ENCODE peak calls at places on chromosome 18, in five cellular contexts. One of them, this sample, is unnamed.

GRCh38 chr18:34522627-34523026 is 187.5 kb upstream of the DTNA start:
- DNase-seq in right atrium auricular region: no peak
- DNase-seq in Caki2: no peak
- DNase-seq in Kasumi-1: no peak
- DNase-seq in effector CD4-positive, alpha-beta T cell: no peak
- DNase-seq in this sample: no peak

GRCh38 chr18:9823805-9824473 is 61.8 kb upstream of the TXNDC2 start:
- DNase-seq in Kasumi-1: no peak
- DNase-seq in effector CD4-positive, alpha-beta T cell: no peak
- DNase-seq in right atrium auricular region: no peak
- DNase-seq in Caki2: no peak
- DNase-seq in this sample: no peak

GRCh38 chr18:71304856-71305255 is 1016.0 kb downstream of the SOCS6 start:
- DNase-seq in Caki2: no peak
- DNase-seq in Kasumi-1: no peak
- DNase-seq in effector CD4-positive, alpha-beta T cell: no peak
- DNase-seq in right atrium auricular region: no peak
- DNase-seq in this sample: no peak

GRCh38 chr18:9739516-9739915 is 31.4 kb downstream of the RAB31 start:
- DNase-seq in Kasumi-1: no peak
- DNase-seq in Caki2: no peak
- DNase-seq in right atrium auricular region: no peak
- DNase-seq in effector CD4-positive, alpha-beta T cell: no peak
- DNase-seq in this sample: no peak

GRCh38 chr18:37481491-37481890 is 84.1 kb downstream of the CELF4 start:
- DNase-seq in Kasumi-1: no peak
- DNase-seq in right atrium auricular region: no peak
- DNase-seq in effector CD4-positive, alpha-beta T cell: no peak
- DNase-seq in Caki2: peak; percentile 54
- DNase-seq in this sample: no peak

GRCh38 chr18:13217466-13217961 is 1.0 kb upstream of the LDLRAD4 start:
- DNase-seq in Caki2: peak; percentile 53
- DNase-seq in right atrium auricular region: peak; percentile 78
- DNase-seq in effector CD4-positive, alpha-beta T cell: peak; percentile 49
- DNase-seq in Kasumi-1: peak; percentile 9
- DNase-seq in this sample: no peak

GRCh38 chr18:58392336-58393000 is 236.4 kb downstream of the ALPK2 start:
- DNase-seq in effector CD4-positive, alpha-beta T cell: no peak
- DNase-seq in right atrium auricular region: no peak
- DNase-seq in Caki2: no peak
- DNase-seq in Kasumi-1: no peak
- DNase-seq in this sample: no peak

GRCh38 chr18:50619833-50620232 is 59.9 kb downstream of the MAPK4 start:
- DNase-seq in effector CD4-positive, alpha-beta T cell: no peak
- DNase-seq in right atrium auricular region: no peak
- DNase-seq in Caki2: no peak
- DNase-seq in Kasumi-1: no peak
- DNase-seq in this sample: no peak

GRCh38 chr18:79334496-79335233 is 61.1 kb upstream of the NFATC1 start:
- DNase-seq in right atrium auricular region: no peak
- DNase-seq in Kasumi-1: no peak
- DNase-seq in effector CD4-positive, alpha-beta T cell: no peak
- DNase-seq in Caki2: no peak
- DNase-seq in this sample: no peak

GRCh38 chr18:55406374-55407045 is 181.5 kb downstream of the TCF4 start:
- DNase-seq in Caki2: no peak
- DNase-seq in right atrium auricular region: no peak
- DNase-seq in Kasumi-1: no peak
- DNase-seq in effector CD4-positive, alpha-beta T cell: no peak
- DNase-seq in this sample: no peak

GRCh38 chr18:71809711-71810110 is 734.4 kb downstream of the CBLN2 start:
- DNase-seq in effector CD4-positive, alpha-beta T cell: no peak
- DNase-seq in Caki2: no peak
- DNase-seq in Kasumi-1: no peak
- DNase-seq in right atrium auricular region: no peak
- DNase-seq in this sample: no peak

GRCh38 chr18:8516391-8517250 is 92.6 kb upstream of the RAB12 start:
- DNase-seq in right atrium auricular region: peak; percentile 43
- DNase-seq in Kasumi-1: no peak
- DNase-seq in effector CD4-positive, alpha-beta T cell: no peak
- DNase-seq in Caki2: no peak
- DNase-seq in this sample: no peak

GRCh38 chr18:78153362-78153761 is 826.3 kb upstream of the SALL3 start:
- DNase-seq in effector CD4-positive, alpha-beta T cell: no peak
- DNase-seq in right atrium auricular region: no peak
- DNase-seq in Caki2: no peak
- DNase-seq in Kasumi-1: no peak
- DNase-seq in this sample: no peak

GRCh38 chr18:47999801-48000248 is 69.4 kb upstream of the SMAD2 start:
- DNase-seq in Kasumi-1: peak; percentile 96
- DNase-seq in effector CD4-positive, alpha-beta T cell: no peak
- DNase-seq in Caki2: no peak
- DNase-seq in right atrium auricular region: no peak
- DNase-seq in this sample: no peak

GRCh38 chr18:62759704-62760402 is 44.5 kb downstream of the PHLPP1 start:
- DNase-seq in effector CD4-positive, alpha-beta T cell: no peak
- DNase-seq in Caki2: no peak
- DNase-seq in right atrium auricular region: no peak
- DNase-seq in Kasumi-1: no peak
- DNase-seq in this sample: no peak

GRCh38 chr18:48806551-48807261 is 144.1 kb downstream of the SMAD7 start:
- DNase-seq in Caki2: no peak
- DNase-seq in effector CD4-positive, alpha-beta T cell: no peak
- DNase-seq in Kasumi-1: no peak
- DNase-seq in right atrium auricular region: peak; percentile 78
- DNase-seq in this sample: peak; percentile 51

GRCh38 chr18:23612434-23613090 is 26.3 kb upstream of the NPC1 start:
- DNase-seq in Kasumi-1: no peak
- DNase-seq in right atrium auricular region: no peak
- DNase-seq in effector CD4-positive, alpha-beta T cell: no peak
- DNase-seq in Caki2: no peak
- DNase-seq in this sample: no peak

GRCh38 chr18:61657066-61657732 is 235.6 kb downstream of the RNF152 start:
- DNase-seq in effector CD4-positive, alpha-beta T cell: no peak
- DNase-seq in Kasumi-1: no peak
- DNase-seq in Caki2: no peak
- DNase-seq in right atrium auricular region: no peak
- DNase-seq in this sample: no peak

GRCh38 chr18:44841221-44841620 is 160.5 kb downstream of the SETBP1 start:
- DNase-seq in Kasumi-1: no peak
- DNase-seq in right atrium auricular region: no peak
- DNase-seq in effector CD4-positive, alpha-beta T cell: no peak
- DNase-seq in Caki2: no peak
- DNase-seq in this sample: no peak

GRCh38 chr18:28432350-28432749 is 255.4 kb upstream of the CDH2 start:
- DNase-seq in right atrium auricular region: no peak
- DNase-seq in Kasumi-1: no peak
- DNase-seq in effector CD4-positive, alpha-beta T cell: no peak
- DNase-seq in Caki2: no peak
- DNase-seq in this sample: no peak

GRCh38 chr18:25180974-25181373 is 171.0 kb downstream of the ZNF521 start:
- DNase-seq in right atrium auricular region: no peak
- DNase-seq in Kasumi-1: no peak
- DNase-seq in effector CD4-positive, alpha-beta T cell: no peak
- DNase-seq in Caki2: no peak
- DNase-seq in this sample: no peak

GRCh38 chr18:47251289-47252120 is at the start of gene SKOR2:
- DNase-seq in Kasumi-1: no peak
- DNase-seq in right atrium auricular region: no peak
- DNase-seq in effector CD4-positive, alpha-beta T cell: no peak
- DNase-seq in Caki2: no peak
- DNase-seq in this sample: no peak

GRCh38 chr18:47249602-47250001 is 1.9 kb downstream of the SKOR2 start:
- DNase-seq in Caki2: no peak
- DNase-seq in Kasumi-1: no peak
- DNase-seq in right atrium auricular region: no peak
- DNase-seq in effector CD4-positive, alpha-beta T cell: no peak
- DNase-seq in this sample: no peak

GRCh38 chr18:35026407-35027061 is 14.7 kb upstream of the MAPRE2 start:
- DNase-seq in Kasumi-1: peak; percentile 34
- DNase-seq in right atrium auricular region: no peak
- DNase-seq in effector CD4-positive, alpha-beta T cell: peak; percentile 9
- DNase-seq in Caki2: no peak
- DNase-seq in this sample: no peak

GRCh38 chr18:7746106-7746505 is 179.0 kb downstream of the PTPRM start:
- DNase-seq in Kasumi-1: no peak
- DNase-seq in right atrium auricular region: no peak
- DNase-seq in Caki2: no peak
- DNase-seq in effector CD4-positive, alpha-beta T cell: no peak
- DNase-seq in this sample: no peak

GRCh38 chr18:76149284-76149683 is 345.8 kb downstream of the ZNF516 start:
- DNase-seq in right atrium auricular region: no peak
- DNase-seq in effector CD4-positive, alpha-beta T cell: no peak
- DNase-seq in Kasumi-1: peak; percentile 32
- DNase-seq in Caki2: no peak
- DNase-seq in this sample: no peak

GRCh38 chr18:59517446-59518171 is 158.5 kb upstream of the LMAN1 start:
- DNase-seq in right atrium auricular region: no peak
- DNase-seq in Kasumi-1: peak; percentile 1
- DNase-seq in Caki2: peak; percentile 10
- DNase-seq in effector CD4-positive, alpha-beta T cell: no peak
- DNase-seq in this sample: no peak

GRCh38 chr18:68478246-68478645 is 236.7 kb downstream of the TMX3 start:
- DNase-seq in effector CD4-positive, alpha-beta T cell: no peak
- DNase-seq in Caki2: no peak
- DNase-seq in right atrium auricular region: no peak
- DNase-seq in Kasumi-1: no peak
- DNase-seq in this sample: no peak

GRCh38 chr18:31591113-31591512 is 564 bp upstream of the TTR start:
- DNase-seq in right atrium auricular region: no peak
- DNase-seq in Kasumi-1: no peak
- DNase-seq in Caki2: no peak
- DNase-seq in effector CD4-positive, alpha-beta T cell: no peak
- DNase-seq in this sample: no peak

GRCh38 chr18:10140928-10141327 is 227.1 kb downstream of the VAPA start:
- DNase-seq in Caki2: peak; percentile 29
- DNase-seq in Kasumi-1: no peak
- DNase-seq in right atrium auricular region: no peak
- DNase-seq in effector CD4-positive, alpha-beta T cell: no peak
- DNase-seq in this sample: no peak

GRCh38 chr18:2851771-2852170 is 5.0 kb downstream of the EMILIN2 start:
- DNase-seq in Caki2: no peak
- DNase-seq in Kasumi-1: no peak
- DNase-seq in right atrium auricular region: no peak
- DNase-seq in effector CD4-positive, alpha-beta T cell: no peak
- DNase-seq in this sample: no peak

GRCh38 chr18:36697905-36698304 is 130.9 kb downstream of the TPGS2 start:
- DNase-seq in effector CD4-positive, alpha-beta T cell: no peak
- DNase-seq in Kasumi-1: no peak
- DNase-seq in right atrium auricular region: no peak
- DNase-seq in Caki2: peak; percentile 23
- DNase-seq in this sample: peak; percentile 28

GRCh38 chr18:29556070-29556469 is 1379.1 kb upstream of the CDH2 start:
- DNase-seq in effector CD4-positive, alpha-beta T cell: no peak
- DNase-seq in Kasumi-1: no peak
- DNase-seq in right atrium auricular region: no peak
- DNase-seq in Caki2: no peak
- DNase-seq in this sample: no peak

This sample was measured in LoVo.